ENCODE peak calls at places on chromosome 4, in five cellular contexts. Z is left ventricle myocardium inferior, P is neural crest cell, A is endodermal cell, Q is psoas muscle. W is an unnamed sample.

GRCh38 chr4:90769251-90769650 is 642.1 kb downstream of the CCSER1 start:
- DNase-seq in Z (no peak), P (no peak), A (no peak), Q (no peak), W (no peak)

GRCh38 chr4:79258614-79259176 is 67.2 kb downstream of the NAA11 start:
- DNase-seq in Q (no peak), Z (no peak), A (no peak), P (no peak), W (no peak)

GRCh38 chr4:15562114-15562513 is 92.4 kb downstream of the CC2D2A start:
- DNase-seq in P (no peak), Q (no peak), A (no peak), Z (no peak), W (no peak)

GRCh38 chr4:2862528-2862927 is 18.9 kb downstream of the ADD1 start:
- DNase-seq in Q (no peak), A (peak), P (no peak), Z (no peak), W (no peak)

GRCh38 chr4:16269742-16270522 is 43.7 kb upstream of the TAPT1 start:
- DNase-seq in Z (no peak), Q (peak), A (no peak), P (no peak), W (no peak)

GRCh38 chr4:181140037-181140603 is 1103.1 kb upstream of the TENM3 start:
- DNase-seq in P (no peak), Q (no peak), Z (no peak), A (no peak), W (no peak)

GRCh38 chr4:47213971-47214370 is 182.6 kb downstream of the GABRB1 start:
- DNase-seq in P (no peak), Q (no peak), Z (no peak), A (no peak), W (no peak)

GRCh38 chr4:145045180-145045579 is 52.8 kb downstream of the ANAPC10 start:
- DNase-seq in A (no peak), P (no peak), Q (no peak), Z (no peak), W (no peak)

GRCh38 chr4:103075435-103075893 is 1.1 kb downstream of the SLC9B2 start:
- DNase-seq in Z (no peak), P (no peak), A (no peak), Q (no peak), W (no peak)

GRCh38 chr4:74838746-74839370 is 44.5 kb upstream of the BTC start:
- DNase-seq in A (no peak), Z (no peak), Q (no peak), P (no peak), W (no peak)

GRCh38 chr4:110620352-110621327 is 2.2 kb downstream of the PITX2 start:
- DNase-seq in Z (no peak), Q (peak), A (peak), P (peak), W (peak)

GRCh38 chr4:36273276-36273675 is 8.1 kb upstream of the DTHD1 start:
- DNase-seq in Q (no peak), A (no peak), Z (no peak), P (no peak), W (no peak)

GRCh38 chr4:141020801-141021261 is 112.4 kb downstream of the RNF150 start:
- DNase-seq in Q (no peak), P (no peak), Z (no peak), A (no peak), W (no peak)

GRCh38 chr4:17695341-17695740 is 80.9 kb downstream of the MED28 start:
- DNase-seq in A (no peak), Q (no peak), Z (no peak), P (no peak), W (no peak)

GRCh38 chr4:54230479-54231418 is 1.7 kb downstream of the PDGFRA start:
- DNase-seq in P (no peak), A (peak), Z (peak), Q (peak), W (peak)

GRCh38 chr4:38686682-38687081 is 22.7 kb downstream of the KLF3 start:
- DNase-seq in P (no peak), Z (no peak), Q (no peak), A (no peak), W (no peak)

GRCh38 chr4:2367626-2368025 is 50.8 kb downstream of the ZFYVE28 start:
- DNase-seq in P (no peak), A (peak), Q (no peak), Z (no peak), W (no peak)

GRCh38 chr4:2712261-2712842 is 43.8 kb downstream of the TNIP2 start:
- DNase-seq in Q (no peak), Z (no peak), A (peak), P (no peak), W (peak)

GRCh38 chr4:98778206-98778605 is 119.8 kb upstream of the TSPAN5 start:
- DNase-seq in A (no peak), Q (no peak), P (no peak), Z (no peak), W (no peak)

GRCh38 chr4:2837904-2838496 is 5.6 kb upstream of the ADD1 start:
- DNase-seq in A (peak), P (no peak), Q (no peak), Z (no peak), W (no peak)

GRCh38 chr4:151721466-151721865 is 39.3 kb downstream of the GATB start:
- DNase-seq in P (no peak), A (no peak), Q (no peak), Z (no peak), W (no peak)

GRCh38 chr4:168923526-168924194 is 86.4 kb downstream of the CBR4 start:
- DNase-seq in Q (no peak), A (peak), Z (no peak), P (peak), W (peak)

GRCh38 chr4:130309221-130309620 is 1213.3 kb downstream of the C4orf33 start:
- DNase-seq in A (no peak), P (no peak), Q (no peak), Z (no peak), W (no peak)

GRCh38 chr4:109408711-109409110 is 24.9 kb upstream of the SEC24B start:
- DNase-seq in A (no peak), P (no peak), Z (no peak), Q (no peak), W (no peak)

GRCh38 chr4:109303141-109303499 is 662 bp upstream of the COL25A1 start:
- DNase-seq in Q (no peak), Z (no peak), A (no peak), P (no peak), W (peak)

GRCh38 chr4:116638592-116638991 is 446.8 kb downstream of the TRAM1L1 start:
- DNase-seq in Z (no peak), P (no peak), Q (no peak), A (peak), W (no peak)

GRCh38 chr4:101833455-101833854 is 42.9 kb downstream of the BANK1 start:
- DNase-seq in A (no peak), P (no peak), Z (no peak), Q (no peak), W (no peak)

GRCh38 chr4:4521069-4521468 is 20.8 kb downstream of the STX18 start:
- DNase-seq in Z (no peak), Q (no peak), A (no peak), P (no peak), W (no peak)

GRCh38 chr4:142404191-142404611 is 441.9 kb downstream of the INPP4B start:
- DNase-seq in Q (peak), Z (no peak), P (no peak), A (no peak), W (no peak)

GRCh38 chr4:159495515-159496236 is 392.8 kb downstream of the RAPGEF2 start:
- DNase-seq in Z (no peak), P (no peak), Q (no peak), A (no peak), W (no peak)

GRCh38 chr4:8614365-8615193 is 22.0 kb downstream of the CPZ start:
- DNase-seq in P (no peak), Q (no peak), Z (no peak), A (no peak), W (no peak)

GRCh38 chr4:102734591-102735385 is 26.0 kb downstream of the MANBA start:
- DNase-seq in Q (no peak), Z (no peak), A (no peak), P (no peak), W (no peak)

GRCh38 chr4:153465583-153465921 is 608 bp upstream of the TMEM131L start:
- DNase-seq in A (no peak), P (peak), Q (peak), Z (peak), W (peak)

GRCh38 chr4:129384974-129385373 is 289.0 kb downstream of the C4orf33 start:
- DNase-seq in A (no peak), P (no peak), Z (no peak), Q (no peak), W (no peak)

DNA sequence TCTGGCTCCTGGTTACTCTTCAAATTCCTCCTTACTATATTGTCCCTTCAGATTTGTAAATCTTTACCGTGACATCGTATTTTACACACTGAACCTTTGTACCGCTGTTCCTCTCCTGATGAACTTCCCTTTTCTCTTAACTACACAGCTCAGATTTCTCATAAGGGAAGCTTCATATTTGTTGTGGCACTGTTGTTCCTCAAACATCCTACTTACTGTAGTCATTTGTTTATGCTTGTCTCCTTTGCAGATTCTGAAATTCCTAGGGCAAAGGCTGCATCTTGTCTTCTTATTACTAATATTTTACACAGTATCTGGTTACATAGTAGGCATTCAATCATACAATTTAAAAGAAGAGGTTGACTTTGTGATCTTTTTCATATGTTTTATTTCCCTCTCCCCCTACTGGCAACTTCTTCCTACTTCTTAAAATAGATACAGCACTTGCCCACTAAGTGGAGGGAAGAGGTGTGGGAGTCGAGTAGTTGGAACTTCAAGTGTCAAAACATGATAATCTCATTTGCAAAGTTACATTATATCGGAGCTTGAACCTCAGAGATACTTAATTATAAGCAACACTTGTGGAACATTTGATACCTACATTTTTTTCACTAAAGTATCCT is 50.0 kb downstream of the TET2 start:
- DNase-seq in A (no peak), Q (no peak), P (no peak), Z (no peak), W (no peak)
- TF ChIP-seq CTCF in A (peak), Q (no peak), P (peak), Z (peak), W (no peak)

GRCh38 chr4:83255584-83255983 is 29.0 kb downstream of the COQ2 start:
- DNase-seq in A (no peak), Z (no peak), Q (no peak), P (no peak), W (no peak)

GRCh38 chr4:83250666-83251065 is 33.9 kb downstream of the COQ2 start:
- DNase-seq in Z (no peak), A (peak), P (no peak), Q (no peak), W (no peak)

GRCh38 chr4:83251074-83251835 is 33.3 kb downstream of the COQ2 start:
- DNase-seq in P (no peak), A (no peak), Q (no peak), Z (no peak), W (no peak)

GRCh38 chr4:83248486-83248885 is 36.1 kb downstream of the COQ2 start:
- DNase-seq in Q (no peak), Z (no peak), A (peak), P (no peak), W (no peak)

GRCh38 chr4:83252782-83253405 is 31.7 kb downstream of the COQ2 start:
- DNase-seq in A (peak), P (peak), Q (peak), Z (no peak), W (peak)
- TF ChIP-seq CTCF in A (peak), P (peak), Q (peak), Z (peak), W (peak)

GRCh38 chr4:86500527-86500926 is 93.6 kb upstream of the PTPN13 start:
- DNase-seq in Z (no peak), P (no peak), Q (no peak), A (no peak), W (no peak)

GRCh38 chr4:86496094-86497060 is 97.7 kb upstream of the PTPN13 start:
- DNase-seq in P (peak), Q (no peak), Z (no peak), A (peak), W (peak)

GRCh38 chr4:86498560-86499166 is 95.5 kb upstream of the PTPN13 start:
- DNase-seq in Q (no peak), P (no peak), A (no peak), Z (no peak), W (peak)

GRCh38 chr4:86497131-86497530 is 97.0 kb upstream of the PTPN13 start:
- DNase-seq in Q (no peak), P (no peak), A (no peak), Z (no peak), W (no peak)

GRCh38 chr4:86497980-86498379 is 96.1 kb upstream of the PTPN13 start:
- DNase-seq in P (no peak), A (peak), Q (no peak), Z (no peak), W (no peak)
- TF ChIP-seq CTCF in P (no peak), A (no peak), Q (no peak), Z (no peak), W (no peak)

GRCh38 chr4:184201179-184201578 is 16.5 kb downstream of the ENPP6 start:
- DNase-seq in Q (no peak), A (no peak), Z (no peak), P (no peak), W (no peak)
- TF ChIP-seq CTCF in Q (no peak), A (no peak), Z (no peak), P (no peak), W (no peak)